ENCODE peak calls at places on chromosomes 7 and 10, in four cellular contexts. One of them, this sample, is unnamed.

GRCh38 chr10:533611-534566 is 155.6 kb downstream of the DIP2C start:
- DNase-seq in GM12878: no peak
- DNase-seq in K562: no peak
- DNase-seq in HepG2: no peak
- DNase-seq in this sample: no peak

GRCh38 chr10:128062837-128063563 is 63.2 kb downstream of the MKI67 start:
- DNase-seq in GM12878: peak
- DNase-seq in HepG2: no peak
- DNase-seq in K562: no peak
- DNase-seq in this sample: no peak

GRCh38 chr10:60236869-60237524 is 152.7 kb downstream of the ANK3 start:
- DNase-seq in GM12878: peak
- DNase-seq in K562: no peak
- DNase-seq in HepG2: no peak
- DNase-seq in this sample: no peak

GRCh38 chr10:78255796-78256638 is 222.4 kb downstream of the RPS24 start:
- DNase-seq in GM12878: no peak
- DNase-seq in HepG2: peak
- DNase-seq in K562: peak
- DNase-seq in this sample: peak

GRCh38 chr7:47573758-47574472 is 8.0 kb downstream of the TNS3 start:
- DNase-seq in GM12878: no peak
- DNase-seq in HepG2: peak
- DNase-seq in K562: no peak
- DNase-seq in this sample: no peak

GRCh38 chr10:22712959-22713852 is 1.2 kb downstream of the PIP4K2A start:
- DNase-seq in K562: peak
- DNase-seq in GM12878: no peak
- DNase-seq in HepG2: peak
- DNase-seq in this sample: no peak

GRCh38 chr7:119720541-119720940 is 552.4 kb upstream of the KCND2 start:
- DNase-seq in HepG2: no peak
- DNase-seq in GM12878: no peak
- DNase-seq in K562: no peak
- DNase-seq in this sample: no peak

GRCh38 chr7:4042402-4042801 is 639.7 kb upstream of the FOXK1 start:
- DNase-seq in K562: no peak
- DNase-seq in GM12878: no peak
- DNase-seq in HepG2: no peak
- DNase-seq in this sample: no peak

GRCh38 chr10:80204801-80205477 is 398 bp downstream of the ANXA11 start:
- DNase-seq in GM12878: no peak
- DNase-seq in HepG2: no peak
- DNase-seq in K562: peak
- DNase-seq in this sample: no peak

GRCh38 chr7:131493081-131493480 is 63.3 kb downstream of the PODXL start:
- DNase-seq in K562: no peak
- DNase-seq in HepG2: no peak
- DNase-seq in GM12878: no peak
- DNase-seq in this sample: no peak

GRCh38 chr10:57221674-57222073 is 860.6 kb upstream of the ZWINT start:
- DNase-seq in K562: no peak
- DNase-seq in GM12878: no peak
- DNase-seq in HepG2: no peak
- DNase-seq in this sample: no peak

GRCh38 chr10:128047991-128048826 is 78.0 kb downstream of the MKI67 start:
- DNase-seq in HepG2: peak
- DNase-seq in GM12878: no peak
- DNase-seq in K562: no peak
- DNase-seq in this sample: no peak

GRCh38 chr7:151838861-151839381 is 38.0 kb downstream of the PRKAG2 start:
- DNase-seq in GM12878: peak
- DNase-seq in HepG2: no peak
- DNase-seq in K562: no peak
- DNase-seq in this sample: no peak

GRCh38 chr10:117934477-117934876 is 112.3 kb downstream of the RAB11FIP2 start:
- DNase-seq in HepG2: no peak
- DNase-seq in K562: no peak
- DNase-seq in GM12878: no peak
- DNase-seq in this sample: no peak

GRCh38 chr7:77759294-77759889 is 38.8 kb downstream of the TMEM60 start:
- DNase-seq in K562: peak
- DNase-seq in GM12878: peak
- DNase-seq in HepG2: peak
- DNase-seq in this sample: peak

GRCh38 chr7:31066516-31067130 is 14.5 kb downstream of the ADCYAP1R1 start:
- DNase-seq in HepG2: no peak
- DNase-seq in GM12878: no peak
- DNase-seq in K562: no peak
- DNase-seq in this sample: no peak

GRCh38 chr7:23907012-23907411 is 197.0 kb downstream of the STK31 start:
- DNase-seq in HepG2: no peak
- DNase-seq in GM12878: no peak
- DNase-seq in K562: no peak
- DNase-seq in this sample: no peak

GRCh38 chr10:62422068-62422590 is 48.0 kb downstream of the ZNF365 start:
- DNase-seq in GM12878: no peak
- DNase-seq in K562: no peak
- DNase-seq in HepG2: no peak
- DNase-seq in this sample: no peak

GRCh38 chr10:34813626-34814227 is 1.4 kb downstream of the PARD3 start:
- DNase-seq in HepG2: peak
- DNase-seq in GM12878: no peak
- DNase-seq in K562: no peak
- DNase-seq in this sample: no peak

GRCh38 chr10:97752956-97753355 is 16.0 kb downstream of the ZFYVE27 start:
- DNase-seq in K562: no peak
- DNase-seq in HepG2: no peak
- DNase-seq in GM12878: no peak
- DNase-seq in this sample: no peak

GRCh38 chr10:46549171-46550075 is 7.0 kb downstream of the GPRIN2 start:
- DNase-seq in HepG2: no peak
- DNase-seq in K562: no peak
- DNase-seq in GM12878: no peak
- DNase-seq in this sample: peak

GRCh38 chr7:424961-425793 is 94.5 kb downstream of the PDGFA start:
- DNase-seq in GM12878: no peak
- DNase-seq in K562: no peak
- DNase-seq in HepG2: no peak
- DNase-seq in this sample: peak

GRCh38 chr7:111041577-111041976 is 49.4 kb upstream of the LRRN3 start:
- DNase-seq in K562: no peak
- DNase-seq in HepG2: no peak
- DNase-seq in GM12878: no peak
- DNase-seq in this sample: no peak

GRCh38 chr10:57952741-57953140 is 315.0 kb downstream of the IPMK start:
- DNase-seq in GM12878: no peak
- DNase-seq in K562: no peak
- DNase-seq in HepG2: no peak
- DNase-seq in this sample: no peak

GRCh38 chr10:34538291-34538829 is 276.7 kb downstream of the PARD3 start:
- DNase-seq in K562: no peak
- DNase-seq in GM12878: peak
- DNase-seq in HepG2: no peak
- DNase-seq in this sample: no peak

GRCh38 chr10:3780056-3780765 is 4.8 kb downstream of the KLF6 start:
- DNase-seq in K562: no peak
- DNase-seq in HepG2: no peak
- DNase-seq in GM12878: no peak
- DNase-seq in this sample: no peak
- TF ChIP-seq HDAC6 in K562: no peak
- TF ChIP-seq HDAC6 in HepG2: no peak
- TF ChIP-seq HDAC6 in GM12878: no peak
- TF ChIP-seq HDAC6 in this sample: no peak

GRCh38 chr7:127802845-127803244 is 150.9 kb downstream of the SND1 start:
- DNase-seq in GM12878: no peak
- DNase-seq in HepG2: no peak
- DNase-seq in K562: no peak
- DNase-seq in this sample: no peak

GRCh38 chr7:127803626-127804025 is 151.6 kb downstream of the SND1 start:
- DNase-seq in K562: peak
- DNase-seq in HepG2: no peak
- DNase-seq in GM12878: no peak
- DNase-seq in this sample: no peak

GRCh38 chr7:127798769-127799372 is 146.9 kb downstream of the SND1 start:
- DNase-seq in GM12878: no peak
- DNase-seq in K562: no peak
- DNase-seq in HepG2: no peak
- DNase-seq in this sample: no peak

GRCh38 chr7:127798023-127798422 is 146.0 kb downstream of the SND1 start:
- DNase-seq in K562: peak
- DNase-seq in HepG2: no peak
- DNase-seq in GM12878: no peak
- DNase-seq in this sample: no peak

GRCh38 chr7:127799535-127800305 is 147.7 kb downstream of the SND1 start:
- DNase-seq in GM12878: no peak
- DNase-seq in K562: no peak
- DNase-seq in HepG2: no peak
- DNase-seq in this sample: no peak
- TF ChIP-seq HDAC6 in GM12878: no peak
- TF ChIP-seq HDAC6 in K562: no peak
- TF ChIP-seq HDAC6 in HepG2: no peak
- TF ChIP-seq HDAC6 in this sample: no peak

DNA sequence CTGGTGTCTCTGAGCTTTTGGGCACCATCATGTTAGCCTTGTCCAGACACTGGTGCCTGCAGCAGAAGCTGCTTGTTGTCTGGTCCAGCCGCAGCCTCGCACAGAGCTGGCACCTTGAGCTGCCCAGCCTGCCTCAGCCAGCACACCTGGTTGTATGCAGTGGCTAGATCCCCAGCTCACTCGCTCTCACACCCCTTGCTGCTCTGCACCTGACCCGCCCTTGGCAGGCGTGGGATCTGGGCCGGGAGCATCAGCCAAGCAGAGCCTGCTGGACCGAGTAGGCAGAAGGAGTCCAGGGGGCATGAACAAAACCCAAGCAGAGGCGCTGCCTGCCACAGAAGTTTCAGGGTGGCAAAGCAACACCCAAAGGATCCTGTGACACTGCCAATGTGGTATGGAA is 79.7 kb upstream of the ITGB1 start:
- DNase-seq in K562: no peak
- DNase-seq in GM12878: no peak
- DNase-seq in HepG2: no peak
- DNase-seq in this sample: no peak
- TF ChIP-seq HDAC6 in K562: no peak
- TF ChIP-seq HDAC6 in GM12878: no peak
- TF ChIP-seq HDAC6 in HepG2: no peak
- TF ChIP-seq HDAC6 in this sample: no peak

GRCh38 chr10:73841526-73842285 is 30.3 kb upstream of the NDST2 start:
- DNase-seq in HepG2: no peak
- DNase-seq in K562: no peak
- DNase-seq in GM12878: no peak
- DNase-seq in this sample: no peak
- TF ChIP-seq HDAC6 in HepG2: no peak
- TF ChIP-seq HDAC6 in K562: no peak
- TF ChIP-seq HDAC6 in GM12878: no peak
- TF ChIP-seq HDAC6 in this sample: no peak

DNA sequence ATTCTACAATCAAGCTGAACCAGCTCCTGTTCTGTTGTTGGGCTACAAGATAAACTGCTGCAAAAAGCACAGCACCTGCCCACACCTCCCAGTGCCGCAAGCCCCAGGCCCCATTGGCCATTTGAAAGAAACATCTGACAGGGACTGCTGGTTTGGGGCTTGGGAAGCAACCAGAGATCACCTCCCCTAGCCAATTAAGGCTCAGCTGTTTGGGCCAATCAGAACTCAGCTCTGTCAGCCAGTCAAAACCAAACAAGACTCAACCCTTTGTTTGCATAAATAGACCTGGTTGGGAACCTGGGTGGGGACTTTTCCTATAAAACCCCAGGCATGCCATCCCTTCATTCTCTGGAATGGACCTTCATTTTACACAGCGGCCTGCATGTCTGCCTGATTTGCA is 17.2 kb upstream of the NME8 start:
- DNase-seq in K562: no peak
- DNase-seq in HepG2: no peak
- DNase-seq in GM12878: no peak
- DNase-seq in this sample: no peak
- TF ChIP-seq HDAC6 in K562: no peak
- TF ChIP-seq HDAC6 in HepG2: no peak
- TF ChIP-seq HDAC6 in GM12878: no peak
- TF ChIP-seq HDAC6 in this sample: no peak